ENCODE peak calls at places on chromosome 12, in four cellular contexts. One of them, this sample, is unnamed.

GRCh38 chr12:85155791-85156190 is 119.6 kb downstream of the LRRIQ1 start:
- DNase-seq in GM12878: no peak
- DNase-seq in K562: no peak
- DNase-seq in GM12891: no peak
- DNase-seq in this sample: no peak

GRCh38 chr12:12357697-12358476 is 1.0 kb downstream of the BORCS5 start:
- DNase-seq in GM12891: no peak
- DNase-seq in K562: no peak
- DNase-seq in GM12878: no peak
- DNase-seq in this sample: no peak

GRCh38 chr12:128820723-128821432 is 2.9 kb downstream of the SLC15A4 start:
- DNase-seq in GM12878: no peak
- DNase-seq in K562: no peak
- DNase-seq in GM12891: no peak
- DNase-seq in this sample: no peak

GRCh38 chr12:26789731-26790644 is 43.0 kb downstream of the ITPR2 start:
- DNase-seq in GM12878: no peak
- DNase-seq in K562: no peak
- DNase-seq in GM12891: no peak
- DNase-seq in this sample: no peak

GRCh38 chr12:64383675-64384074 is 6.9 kb downstream of the C12orf56 start:
- DNase-seq in GM12891: no peak
- DNase-seq in K562: no peak
- DNase-seq in GM12878: no peak
- DNase-seq in this sample: no peak

GRCh38 chr12:82659343-82660207 is 27.1 kb upstream of the TMTC2 start:
- DNase-seq in GM12878: no peak
- DNase-seq in K562: no peak
- DNase-seq in GM12891: no peak
- DNase-seq in this sample: no peak

GRCh38 chr12:48966177-48966890 is 5.2 kb downstream of the WNT10B start:
- DNase-seq in GM12878: no peak
- DNase-seq in GM12891: no peak
- DNase-seq in K562: no peak
- DNase-seq in this sample: no peak

GRCh38 chr12:84135879-84136278 is 776.7 kb downstream of the SLC6A15 start:
- DNase-seq in GM12878: no peak
- DNase-seq in GM12891: no peak
- DNase-seq in K562: no peak
- DNase-seq in this sample: no peak

GRCh38 chr12:31002361-31002725 is 71.3 kb upstream of the DDX11 start:
- DNase-seq in GM12878: no peak
- DNase-seq in K562: no peak
- DNase-seq in GM12891: no peak
- DNase-seq in this sample: no peak

GRCh38 chr12:107196681-107197080 is 103.3 kb upstream of the CRY1 start:
- DNase-seq in GM12878: no peak
- DNase-seq in GM12891: no peak
- DNase-seq in K562: no peak
- DNase-seq in this sample: no peak

GRCh38 chr12:66013224-66013623 is 117.3 kb downstream of the LLPH start:
- DNase-seq in GM12891: no peak
- DNase-seq in K562: no peak
- DNase-seq in GM12878: no peak
- DNase-seq in this sample: no peak

GRCh38 chr12:19261773-19262172 is 132.2 kb downstream of the PLEKHA5 start:
- DNase-seq in K562: no peak
- DNase-seq in GM12878: no peak
- DNase-seq in GM12891: no peak
- DNase-seq in this sample: no peak

GRCh38 chr12:2113080-2113479 is 60.3 kb downstream of the CACNA1C start:
- DNase-seq in GM12891: no peak
- DNase-seq in GM12878: no peak
- DNase-seq in K562: no peak
- DNase-seq in this sample: no peak

GRCh38 chr12:61254225-61254624 is 1006.0 kb upstream of the USP15 start:
- DNase-seq in GM12891: no peak
- DNase-seq in GM12878: no peak
- DNase-seq in K562: no peak
- DNase-seq in this sample: no peak

GRCh38 chr12:25189656-25190055 is 5.3 kb downstream of the DNAI7 start:
- DNase-seq in K562: no peak
- DNase-seq in GM12891: no peak
- DNase-seq in GM12878: no peak
- DNase-seq in this sample: no peak

DNA sequence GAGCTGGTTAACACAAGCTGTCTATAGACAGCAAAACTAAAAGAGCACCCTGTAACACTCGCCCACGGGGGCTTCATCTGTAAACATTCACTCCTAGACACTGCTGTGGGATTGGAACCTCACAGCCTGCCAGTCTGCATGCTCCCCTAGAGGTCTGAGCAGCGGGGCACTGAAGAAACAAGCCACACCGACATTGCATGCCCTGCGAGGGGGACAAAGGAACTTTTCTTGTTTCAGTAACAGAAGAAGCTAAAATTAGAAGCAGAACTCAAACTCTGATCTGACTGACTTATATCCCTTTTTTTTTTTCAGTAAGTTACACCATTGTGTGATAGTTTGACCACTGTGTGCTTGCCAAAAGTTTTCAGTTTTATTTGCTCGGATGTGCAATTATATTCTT is 100.3 kb downstream of the EPS8 start:
- DNase-seq in K562: no peak
- DNase-seq in GM12891: no peak
- DNase-seq in GM12878: no peak
- DNase-seq in this sample: no peak
- TF ChIP-seq SPI1 in K562: no peak
- TF ChIP-seq SPI1 in GM12891: no peak
- TF ChIP-seq SPI1 in GM12878: no peak
- TF ChIP-seq SPI1 in this sample: no peak

GRCh38 chr12:117807946-117808345 is 160.8 kb downstream of the KSR2 start:
- DNase-seq in GM12891: no peak
- DNase-seq in K562: no peak
- DNase-seq in GM12878: no peak
- DNase-seq in this sample: no peak
- TF ChIP-seq POLR2AphosphoS5 in GM12891: no peak
- TF ChIP-seq POLR2AphosphoS5 in K562: no peak
- TF ChIP-seq POLR2AphosphoS5 in GM12878: no peak
- TF ChIP-seq POLR2AphosphoS5 in this sample: no peak

GRCh38 chr12:109069307-109070231 is 17.2 kb downstream of the USP30 start:
- DNase-seq in GM12878: no peak
- DNase-seq in K562: no peak
- DNase-seq in GM12891: no peak
- DNase-seq in this sample: no peak
- TF ChIP-seq SPI1 in GM12878: no peak
- TF ChIP-seq SPI1 in K562: no peak
- TF ChIP-seq SPI1 in GM12891: no peak
- TF ChIP-seq SPI1 in this sample: no peak

DNA sequence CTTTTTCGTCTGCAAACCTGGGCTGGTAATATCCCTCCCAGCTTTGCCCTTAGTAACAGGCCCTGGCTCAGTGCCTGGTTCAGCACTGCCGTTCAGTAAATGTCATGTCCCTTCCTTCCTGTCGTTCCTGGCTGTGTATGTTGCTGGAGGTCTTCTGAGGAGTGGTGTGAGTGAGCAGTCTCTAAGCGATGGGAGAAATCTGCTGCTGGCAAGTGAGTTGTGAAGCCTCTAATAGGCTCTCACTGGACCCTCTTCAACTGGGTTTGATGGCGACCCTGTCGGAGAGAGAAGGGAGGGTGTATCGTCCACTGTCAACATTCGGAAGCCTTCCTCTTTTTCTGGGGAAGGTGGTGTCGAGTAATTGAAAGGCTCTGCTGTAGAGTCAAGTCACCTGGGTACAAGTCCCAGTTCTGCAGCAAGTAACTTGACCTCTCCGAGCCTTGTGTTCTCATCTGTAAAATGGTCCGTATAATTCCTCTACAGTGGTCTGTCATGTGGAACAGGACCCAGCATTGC is 62.8 kb downstream of the HRK start:
- DNase-seq in GM12878: no peak
- DNase-seq in GM12891: no peak
- DNase-seq in K562: no peak
- DNase-seq in this sample: no peak
- TF ChIP-seq POLR2AphosphoS5 in GM12878: no peak
- TF ChIP-seq POLR2AphosphoS5 in GM12891: no peak
- TF ChIP-seq POLR2AphosphoS5 in K562: no peak
- TF ChIP-seq POLR2AphosphoS5 in this sample: no peak

GRCh38 chr12:77388611-77389265 is 323.4 kb upstream of the E2F7 start:
- DNase-seq in K562: no peak
- DNase-seq in GM12891: no peak
- DNase-seq in GM12878: no peak
- DNase-seq in this sample: no peak
- TF ChIP-seq SPI1 in K562: no peak
- TF ChIP-seq SPI1 in GM12891: no peak
- TF ChIP-seq SPI1 in GM12878: no peak
- TF ChIP-seq SPI1 in this sample: no peak

GRCh38 chr12:56080556-56081138 is 682 bp downstream of the ERBB3 start:
- DNase-seq in GM12878: no peak
- DNase-seq in GM12891: no peak
- DNase-seq in K562: peak
- DNase-seq in this sample: no peak

GRCh38 chr12:56081393-56082347 is 1.7 kb downstream of the ERBB3 start:
- DNase-seq in GM12878: no peak
- DNase-seq in GM12891: no peak
- DNase-seq in K562: no peak
- DNase-seq in this sample: no peak

GRCh38 chr12:56079729-56080555 is at the start of gene ERBB3:
- DNase-seq in K562: peak
- DNase-seq in GM12878: no peak
- DNase-seq in GM12891: peak
- DNase-seq in this sample: peak

GRCh38 chr12:56078427-56078826 is 1.5 kb upstream of the ERBB3 start:
- DNase-seq in K562: no peak
- DNase-seq in GM12878: no peak
- DNase-seq in GM12891: no peak
- DNase-seq in this sample: no peak

DNA sequence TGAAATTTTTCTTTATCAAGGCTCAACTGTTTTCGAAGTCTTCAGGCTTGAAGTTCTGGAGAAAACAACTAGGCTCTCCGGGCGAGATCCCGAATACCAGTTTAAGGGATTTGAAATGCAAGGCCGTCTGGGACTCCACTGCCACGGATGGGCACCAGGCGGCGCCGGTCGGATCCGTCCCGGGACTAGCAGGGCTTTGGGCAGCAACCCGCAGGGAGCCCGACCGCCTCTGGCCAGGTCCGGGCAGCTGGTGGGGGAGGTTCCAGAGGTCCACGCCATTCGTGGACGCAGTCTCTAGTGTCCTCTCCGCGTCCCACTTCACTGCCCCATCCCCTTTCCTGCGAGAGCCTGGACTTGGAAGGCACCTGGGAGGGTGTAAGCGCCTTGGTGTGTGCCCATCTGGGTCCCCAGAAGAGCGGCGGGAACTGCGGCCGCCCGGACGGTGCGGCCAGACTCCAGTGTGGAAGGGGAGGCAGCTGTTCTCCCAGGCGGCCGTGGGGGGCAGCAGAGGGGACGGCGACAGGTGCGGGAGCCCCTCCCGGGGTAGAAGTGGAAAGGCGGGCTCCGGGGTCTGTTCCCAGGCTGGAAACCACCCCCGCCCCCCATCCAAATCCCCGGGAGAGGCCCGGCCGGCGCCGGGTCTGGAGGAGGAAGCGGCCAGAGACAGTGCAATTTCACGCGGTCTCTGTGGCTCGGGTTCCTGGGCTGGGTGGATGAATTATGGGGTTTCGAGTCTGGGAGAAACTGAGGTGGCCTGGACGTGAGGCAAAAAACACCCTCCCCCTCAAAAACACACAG is 835 bp upstream of the ERBB3 start:
- DNase-seq in K562: peak
- DNase-seq in GM12878: no peak
- DNase-seq in GM12891: peak
- DNase-seq in this sample: peak
- TF ChIP-seq POLR2AphosphoS5 in K562: no peak
- TF ChIP-seq POLR2AphosphoS5 in GM12878: no peak
- TF ChIP-seq POLR2AphosphoS5 in GM12891: no peak
- TF ChIP-seq POLR2AphosphoS5 in this sample: no peak

GRCh38 chr12:118743896-118744700 is 237.2 kb upstream of the SRRM4 start:
- DNase-seq in K562: no peak
- DNase-seq in GM12891: no peak
- DNase-seq in GM12878: no peak
- DNase-seq in this sample: no peak
- TF ChIP-seq SPI1 in K562: no peak
- TF ChIP-seq SPI1 in GM12891: no peak
- TF ChIP-seq SPI1 in GM12878: no peak
- TF ChIP-seq SPI1 in this sample: no peak

DNA sequence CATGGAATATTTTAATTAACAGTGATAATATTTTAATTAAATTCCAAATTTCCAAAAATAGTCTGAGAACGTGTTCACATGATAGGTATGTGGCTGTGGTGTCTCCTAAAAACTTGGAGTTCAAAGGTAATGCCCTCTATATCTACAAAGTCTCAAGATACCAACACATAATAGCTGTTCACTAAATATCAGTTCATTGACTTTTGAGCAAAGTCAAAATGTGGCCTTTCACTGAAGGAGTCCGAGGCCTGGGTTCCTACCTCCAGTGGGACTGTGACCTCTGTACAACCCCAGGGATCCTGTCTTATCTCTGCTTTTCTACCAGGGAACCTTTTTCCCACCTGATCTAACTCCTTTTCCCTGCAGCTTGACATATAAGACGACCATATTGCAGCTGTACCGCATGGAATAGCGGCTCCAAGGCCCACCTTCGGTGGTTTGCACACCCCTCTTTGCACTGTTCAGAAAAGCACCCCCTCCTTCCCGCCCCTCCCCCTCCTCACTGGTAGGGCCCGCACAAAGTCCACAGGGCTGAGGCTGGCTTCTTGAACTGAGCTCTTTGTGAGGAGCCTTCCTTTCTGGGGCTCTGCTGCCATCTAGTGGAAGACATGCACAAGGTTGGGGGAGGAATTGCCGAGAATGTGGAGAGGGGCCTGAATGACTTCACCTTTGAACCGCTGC is 3.1 kb downstream of the CCND2 start:
- DNase-seq in K562: peak
- DNase-seq in GM12891: peak
- DNase-seq in GM12878: peak
- DNase-seq in this sample: peak
- TF ChIP-seq POLR2AphosphoS5 in K562: peak
- TF ChIP-seq POLR2AphosphoS5 in GM12891: peak
- TF ChIP-seq POLR2AphosphoS5 in GM12878: peak
- TF ChIP-seq POLR2AphosphoS5 in this sample: no peak